ENCODE peak calls at places on chromosomes 1 and 21, in eight cellular contexts. Q is fibroblast of lung, Z is mammary epithelial cell, W is ecto neural progenitor cell, J is psoas muscle, X is GM23248, R is hippocampal formation, G is ureter. L is an unnamed sample.

GRCh38 chr1:68624233-68624632 is 127.4 kb upstream of the DEPDC1 start:
- DNase-seq in G (no peak), Q (peak; percentile 40), Z (peak; percentile 63), J (no peak), R (no peak), X (peak; percentile 73), W (no peak), L (peak; percentile 68)

GRCh38 chr21:33402011-33402979 is 918 bp upstream of the IFNGR2 start:
- DNase-seq in X (peak; percentile 83), R (peak; percentile 20), G (peak; percentile 57), Z (peak; percentile 82), W (peak; percentile 64), J (peak; percentile 82), Q (peak; percentile 78), L (no peak)

GRCh38 chr1:184386271-184387068 is at the start of gene C1orf21:
- DNase-seq in W (peak; percentile 92), X (peak; percentile 93), J (peak; percentile 95), G (peak; percentile 90), Z (peak; percentile 89), Q (peak; percentile 85), R (peak; percentile 71), L (peak; percentile 35)

GRCh38 chr1:59298710-59299346 is 1.9 kb downstream of the FGGY start:
- DNase-seq in W (no peak), X (peak; percentile 50), Q (no peak), G (no peak), R (no peak), J (no peak), Z (peak; percentile 24), L (no peak)

GRCh38 chr21:39125752-39126485 is 57.3 kb downstream of the PSMG1 start:
- DNase-seq in W (peak; percentile 66), J (peak; percentile 63), X (peak; percentile 84), Q (peak; percentile 85), G (peak; percentile 64), Z (peak; percentile 62), R (peak; percentile 21), L (no peak)

GRCh38 chr21:31660134-31660565 is 657 bp downstream of the SOD1 start:
- DNase-seq in G (peak; percentile 55), J (no peak), W (no peak), Z (peak; percentile 29), Q (peak; percentile 30), R (peak; percentile 53), X (no peak), L (no peak)

GRCh38 chr1:3924871-3925655 is 25.0 kb upstream of the C1orf174 start:
- DNase-seq in Q (no peak), G (no peak), Z (no peak), J (no peak), R (no peak), W (no peak), X (peak; percentile 19), L (peak; percentile 16)

GRCh38 chr1:225119307-225119706 is 189.8 kb downstream of the DNAH14 start:
- DNase-seq in Z (no peak), R (no peak), Q (no peak), W (no peak), X (peak; percentile 17), J (no peak), G (no peak), L (no peak)

GRCh38 chr1:103448560-103448959 is 76.9 kb upstream of the RNPC3 start:
- DNase-seq in W (no peak), G (no peak), R (no peak), X (no peak), Z (no peak), J (no peak), Q (no peak), L (peak; percentile 16)

GRCh38 chr1:171798760-171799159 is 17.3 kb downstream of the METTL13 start:
- DNase-seq in Z (no peak), W (no peak), J (no peak), G (no peak), X (no peak), R (no peak), Q (no peak), L (no peak)

GRCh38 chr1:216700779-216701178 is 22.4 kb downstream of the ESRRG start:
- DNase-seq in Z (no peak), R (no peak), W (no peak), Q (no peak), J (no peak), X (no peak), G (no peak), L (no peak)

GRCh38 chr1:22930235-22930912 is 42.3 kb downstream of the LACTBL1 start:
- DNase-seq in Q (peak; percentile 25), R (peak; percentile 31), X (peak; percentile 65), G (no peak), Z (peak; percentile 16), W (peak; percentile 87), J (peak; percentile 59), L (no peak)

GRCh38 chr1:112517646-112518045 is 8.9 kb downstream of the WNT2B start:
- DNase-seq in Z (no peak), W (no peak), R (no peak), X (no peak), J (no peak), Q (no peak), G (no peak), L (no peak)

GRCh38 chr1:2635271-2636010 is 2.6 kb upstream of the MMEL1 start:
- DNase-seq in G (no peak), Q (no peak), R (no peak), J (no peak), W (no peak), Z (no peak), X (no peak), L (no peak)

GRCh38 chr21:25179116-25179515 is 428.2 kb downstream of the MRPL39 start:
- DNase-seq in Q (peak; percentile 75), Z (no peak), J (no peak), R (no peak), W (no peak), G (no peak), X (peak; percentile 1), L (no peak)

GRCh38 chr1:37274896-37275631 is 199.3 kb upstream of the ZC3H12A start:
- DNase-seq in X (peak; percentile 4), Z (no peak), J (no peak), W (no peak), Q (no peak), G (no peak), R (no peak), L (no peak)

GRCh38 chr1:30083800-30084464 is 639.5 kb downstream of the MATN1 start:
- DNase-seq in Q (peak; percentile 83), G (no peak), R (no peak), Z (peak; percentile 45), J (no peak), X (peak; percentile 80), W (no peak), L (peak; percentile 75)

GRCh38 chr1:46364612-46365011 is 24.0 kb downstream of the NSUN4 start:
- DNase-seq in G (no peak), Z (no peak), X (peak; percentile 77), R (no peak), J (no peak), W (no peak), Q (peak; percentile 39), L (no peak)

GRCh38 chr1:198449727-198450433 is 90.6 kb downstream of the ATP6V1G3 start:
- DNase-seq in W (no peak), R (no peak), X (peak; percentile 59), Z (peak; percentile 53), J (no peak), Q (peak; percentile 42), G (no peak), L (no peak)